ENCODE peak calls at places on chromosomes 12 and 14, in nine cellular contexts. U is astrocyte, H is psoas muscle, J is stomach, R is GM23338, X is upper lobe of right lung, M is HepG2, L is A549, E is Peyer's patch. S is an unnamed sample.

GRCh38 chr12:93793983-93794382 is 116.8 kb downstream of the CRADD start:
- DNase-seq in J (no peak), X (no peak), R (no peak), H (no peak), E (no peak), M (no peak), U (peak; percentile 52), L (no peak), S (no peak)

GRCh38 chr12:56079729-56080555 is at the start of gene ERBB3:
- DNase-seq in U (peak; percentile 81), M (peak; percentile 82), E (peak; percentile 24), L (peak; percentile 86), H (peak; percentile 82), R (peak; percentile 92), X (peak; percentile 94), J (peak; percentile 89), S (peak; percentile 69)

GRCh38 chr12:102740157-102741032 is 176.6 kb downstream of the PAH start:
- DNase-seq in J (no peak), R (peak; percentile 22), X (no peak), E (no peak), H (no peak), U (peak; percentile 16), L (peak; percentile 12), M (peak; percentile 6), S (no peak)

GRCh38 chr14:59018978-59019377 is 169.5 kb upstream of the DAAM1 start:
- DNase-seq in L (no peak), E (no peak), J (no peak), H (no peak), R (peak; percentile 44), U (no peak), X (no peak), M (no peak), S (no peak)

GRCh38 chr14:76273346-76273745 is 102.6 kb upstream of the ESRRB start:
- DNase-seq in H (no peak), M (no peak), L (no peak), J (no peak), R (no peak), U (no peak), X (no peak), E (no peak), S (no peak)

GRCh38 chr12:47458273-47458672 is 247.6 kb downstream of the RPAP3 start:
- DNase-seq in L (peak; percentile 8), M (peak; percentile 73), R (no peak), E (no peak), X (no peak), J (no peak), H (no peak), U (peak; percentile 2), S (no peak)

GRCh38 chr14:69056389-69056788 is 77.3 kb upstream of the ACTN1 start:
- DNase-seq in H (no peak), L (no peak), X (no peak), U (no peak), M (no peak), J (no peak), E (no peak), R (peak; percentile 82), S (peak; percentile 52)

GRCh38 chr12:9869307-9870161 is at the start of gene CLEC2B:
- DNase-seq in X (no peak), L (no peak), U (peak; percentile 76), E (no peak), J (no peak), R (no peak), M (no peak), H (no peak), S (no peak)

GRCh38 chr12:12720637-12721250 is 3.6 kb downstream of the CDKN1B start:
- DNase-seq in R (no peak), U (no peak), E (no peak), M (no peak), H (no peak), L (no peak), X (no peak), J (no peak), S (no peak)

GRCh38 chr12:120709976-120710804 is at the start of gene UNC119B:
- DNase-seq in X (peak; percentile 89), R (peak; percentile 83), J (peak; percentile 58), M (no peak), L (peak; percentile 79), H (peak; percentile 72), U (peak; percentile 50), E (peak; percentile 68), S (peak; percentile 86)

GRCh38 chr12:121513464-121514183 is 67.2 kb downstream of the KDM2B start:
- DNase-seq in U (no peak), L (peak; percentile 91), X (peak; percentile 73), E (peak; percentile 75), R (peak; percentile 82), H (no peak), M (peak; percentile 78), J (peak; percentile 49), S (peak; percentile 81)

GRCh38 chr14:94532462-94532861 is 23.2 kb upstream of the SERPINA12 start:
- DNase-seq in X (no peak), H (no peak), J (no peak), E (no peak), L (no peak), M (no peak), U (peak; percentile 37), R (no peak), S (no peak)

GRCh38 chr14:94540031-94540794 is 21.0 kb upstream of the SERPINA4 start:
- DNase-seq in J (no peak), M (peak; percentile 69), U (no peak), R (no peak), L (no peak), E (no peak), X (no peak), H (no peak), S (no peak)

GRCh38 chr14:94539181-94539580 is 22.1 kb upstream of the SERPINA4 start:
- DNase-seq in E (no peak), M (no peak), R (no peak), J (no peak), H (no peak), L (no peak), X (no peak), U (no peak), S (no peak)

GRCh38 chr14:94538070-94538740 is 23.0 kb upstream of the SERPINA4 start:
- DNase-seq in H (no peak), R (no peak), L (no peak), J (no peak), X (no peak), E (no peak), U (no peak), M (no peak), S (no peak)

GRCh38 chr14:94536836-94537235 is 24.4 kb upstream of the SERPINA4 start:
- DNase-seq in M (peak; percentile 71), L (no peak), X (no peak), R (peak; percentile 47), U (no peak), H (no peak), E (no peak), J (no peak), S (no peak)
- TF ChIP-seq CTCF in M (peak; percentile 72), L (no peak), X (no peak), R (peak; percentile 55), U (no peak), H (no peak), E (no peak), J (no peak), S (peak; percentile 14)

GRCh38 chr14:93281937-93282336 is 50.9 kb downstream of the BTBD7 start:
- DNase-seq in M (no peak), H (no peak), L (no peak), R (no peak), E (no peak), X (no peak), J (no peak), U (peak; percentile 53), S (no peak)

GRCh38 chr14:93271111-93271510 is 61.7 kb downstream of the BTBD7 start:
- DNase-seq in R (no peak), X (no peak), U (no peak), M (no peak), E (no peak), H (no peak), J (no peak), L (no peak), S (no peak)

GRCh38 chr14:93274055-93274806 is 58.6 kb downstream of the BTBD7 start:
- DNase-seq in M (no peak), H (no peak), U (no peak), L (no peak), J (no peak), E (no peak), R (no peak), X (no peak), S (no peak)

GRCh38 chr14:93280743-93281142 is 52.1 kb downstream of the BTBD7 start:
- DNase-seq in J (no peak), M (peak; percentile 40), E (no peak), X (no peak), U (no peak), H (no peak), R (no peak), L (no peak), S (no peak)

GRCh38 chr14:93276031-93276716 is 56.7 kb downstream of the BTBD7 start:
- DNase-seq in H (no peak), L (no peak), U (no peak), M (no peak), J (no peak), X (no peak), R (no peak), E (no peak), S (no peak)
- H3K4me1 ChIP-seq in H (peaks cover 6% of the 10 kb centered on the region), L (no peaks in the 10 kb centered on the region), U (no peaks in the 10 kb centered on the region), M (peaks cover 18% of the 10 kb centered on the region), J (peaks cover 8% of the 10 kb centered on the region), X (no peaks in the 10 kb centered on the region), R (peaks cover 11% of the 10 kb centered on the region), E (no peaks in the 10 kb centered on the region), S (peaks cover 5% of the 10 kb centered on the region)

GRCh38 chr14:61477845-61478438 is 156.6 kb downstream of the PRKCH start:
- DNase-seq in R (no peak), J (peak; percentile 89), M (no peak), X (peak; percentile 91), L (no peak), U (no peak), H (peak; percentile 74), E (peak; percentile 72), S (no peak)
- TF ChIP-seq CTCF in R (no peak), J (no peak), M (no peak), X (no peak), L (no peak), U (no peak), H (no peak), E (no peak), S (no peak)

GRCh38 chr12:78887008-78887407 is 22.4 kb downstream of the SYT1 start:
- DNase-seq in M (peak; percentile 2), X (no peak), H (no peak), U (peak; percentile 90), J (no peak), R (no peak), L (peak; percentile 30), E (no peak), S (peak; percentile 56)

GRCh38 chr12:78888583-78888982 is 24.0 kb downstream of the SYT1 start:
- DNase-seq in H (no peak), J (no peak), X (no peak), U (peak; percentile 30), E (no peak), M (no peak), R (peak; percentile 30), L (no peak), S (no peak)

GRCh38 chr12:78887444-78887843 is 22.9 kb downstream of the SYT1 start:
- DNase-seq in M (no peak), U (no peak), L (no peak), H (no peak), E (no peak), R (no peak), J (no peak), X (no peak), S (no peak)

GRCh38 chr12:78880078-78880477 is 15.5 kb downstream of the SYT1 start:
- DNase-seq in U (peak; percentile 65), H (no peak), E (no peak), M (no peak), L (no peak), R (peak; percentile 79), X (no peak), J (no peak), S (no peak)

GRCh38 chr12:78885466-78885865 is 20.9 kb downstream of the SYT1 start:
- DNase-seq in E (no peak), R (peak; percentile 64), L (no peak), H (no peak), J (no peak), X (no peak), M (no peak), U (peak; percentile 27), S (peak; percentile 62)
- H3K4me1 ChIP-seq in E (no peaks in the 10 kb centered on the region), R (peaks cover 53% of the 10 kb centered on the region), L (peaks cover 52% of the 10 kb centered on the region), H (no peaks in the 10 kb centered on the region), J (no peaks in the 10 kb centered on the region), X (no peaks in the 10 kb centered on the region), M (no peaks in the 10 kb centered on the region), U (peaks cover 25% of the 10 kb centered on the region), S (peaks cover 62% of the 10 kb centered on the region)